ENCODE peak calls at places on chromosomes 2 and 18, in seven cellular contexts. J is GM13976, U is psoas muscle, Z is K562, A is endodermal cell, R is nephron progenitor cell, F is fibroblast of lung. Q is an unnamed sample.

GRCh38 chr2:69815717-69816116 is 13.7 kb upstream of the GMCL1 start:
- DNase-seq in U (no peak), F (peak), R (no peak), Z (no peak), J (no peak), A (no peak), Q (no peak)

GRCh38 chr2:16336916-16337315 is 328.7 kb downstream of the CYRIA start:
- DNase-seq in R (no peak), Z (no peak), U (no peak), A (no peak), F (no peak), J (no peak), Q (no peak)

GRCh38 chr2:37625156-37625555 is 46.3 kb downstream of the CDC42EP3 start:
- DNase-seq in Z (no peak), R (no peak), J (no peak), F (peak), U (no peak), A (no peak), Q (no peak)

GRCh38 chr18:46469186-46469915 is 187.7 kb downstream of the LOXHD1 start:
- DNase-seq in F (peak), U (no peak), J (no peak), A (peak), Z (no peak), R (no peak), Q (no peak)

GRCh38 chr18:63758616-63759015 is 16.6 kb upstream of the SERPINB7 start:
- DNase-seq in R (no peak), F (peak), U (no peak), Z (no peak), J (no peak), A (no peak), Q (no peak)

GRCh38 chr2:238910751-238911351 is 63.0 kb downstream of the TWIST2 start:
- DNase-seq in A (peak), F (no peak), Z (no peak), R (no peak), J (no peak), U (no peak), Q (no peak)

GRCh38 chr2:68320118-68320641 is 431 bp upstream of the CNRIP1 start:
- DNase-seq in J (peak), A (peak), U (no peak), R (peak), Z (peak), F (peak), Q (no peak)

GRCh38 chr2:33090553-33091134 is 143.9 kb downstream of the LTBP1 start:
- DNase-seq in F (no peak), A (no peak), R (no peak), Z (no peak), J (no peak), U (no peak), Q (no peak)

GRCh38 chr2:47737191-47737975 is 45.6 kb upstream of the MSH6 start:
- DNase-seq in A (no peak), Z (no peak), J (no peak), R (no peak), U (no peak), F (no peak), Q (no peak)

GRCh38 chr2:88027709-88028389 is 11.5 kb upstream of the RNU2-63P start:
- DNase-seq in A (no peak), Z (no peak), R (no peak), F (no peak), U (no peak), J (no peak), Q (no peak)

GRCh38 chr2:186605041-186605440 is 15.2 kb downstream of the ITGAV start:
- DNase-seq in U (no peak), F (no peak), Z (no peak), R (no peak), J (no peak), A (no peak), Q (no peak)

GRCh38 chr2:113157897-113158753 is 15.6 kb upstream of the PSD4 start:
- DNase-seq in U (no peak), Z (no peak), R (no peak), F (peak), A (no peak), J (no peak), Q (no peak)

GRCh38 chr2:177625744-177626655 is 233.4 kb downstream of the AGPS start:
- DNase-seq in F (no peak), U (no peak), A (no peak), R (no peak), Z (peak), J (peak), Q (no peak)

GRCh38 chr18:51151568-51152511 is 45.6 kb downstream of the MEX3C start:
- DNase-seq in A (no peak), R (no peak), F (no peak), U (no peak), J (peak), Z (no peak), Q (peak)

GRCh38 chr2:53217250-53217649 is 550.4 kb upstream of the CHAC2 start:
- DNase-seq in J (no peak), A (no peak), U (no peak), Z (no peak), F (no peak), R (no peak), Q (no peak)

GRCh38 chr2:174704061-174704460 is 60.2 kb downstream of the CHRNA1 start:
- DNase-seq in R (no peak), J (no peak), Z (no peak), U (no peak), F (no peak), A (no peak), Q (no peak)

GRCh38 chr2:174697267-174697666 is 67.0 kb downstream of the CHRNA1 start:
- DNase-seq in F (peak), Z (peak), U (no peak), J (peak), A (peak), R (peak), Q (peak)

GRCh38 chr2:174702541-174702940 is 61.7 kb downstream of the CHRNA1 start:
- DNase-seq in R (no peak), J (no peak), F (no peak), Z (no peak), A (no peak), U (no peak), Q (no peak)

GRCh38 chr2:174704647-174705046 is 59.6 kb downstream of the CHRNA1 start:
- DNase-seq in A (no peak), R (no peak), U (no peak), J (no peak), F (no peak), Z (no peak), Q (no peak)

GRCh38 chr2:174699993-174700766 is 64.1 kb downstream of the CHRNA1 start:
- DNase-seq in Z (peak), F (peak), U (no peak), J (peak), R (peak), A (no peak), Q (peak)
- TF ChIP-seq CTCF in Z (peak), F (peak), U (peak), J (peak), R (peak), A (peak), Q (peak)

DNA sequence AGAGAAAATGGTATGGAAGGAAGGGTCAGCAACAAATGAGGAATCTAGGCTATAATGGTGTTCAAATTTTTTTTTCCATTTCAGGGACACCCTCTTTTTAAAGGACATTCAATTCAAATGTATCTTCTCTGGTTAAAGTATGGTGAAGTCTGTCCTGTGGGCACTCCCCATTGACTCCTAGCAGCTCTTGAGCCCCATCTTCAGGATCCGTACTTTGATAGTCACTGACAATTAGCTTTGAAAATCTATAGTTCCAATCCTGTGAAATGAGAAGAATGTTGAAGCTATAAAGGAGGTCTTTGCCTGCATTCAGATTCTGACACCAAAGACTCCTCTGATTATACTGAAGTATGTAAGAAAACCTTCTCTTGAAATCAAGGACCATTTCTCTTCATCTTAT is 43.3 kb downstream of the KCNH7 start:
- DNase-seq in F (no peak), Z (no peak), U (no peak), J (no peak), A (peak), R (no peak), Q (no peak)
- TF ChIP-seq CTCF in F (no peak), Z (no peak), U (no peak), J (no peak), A (peak), R (no peak), Q (no peak)

DNA sequence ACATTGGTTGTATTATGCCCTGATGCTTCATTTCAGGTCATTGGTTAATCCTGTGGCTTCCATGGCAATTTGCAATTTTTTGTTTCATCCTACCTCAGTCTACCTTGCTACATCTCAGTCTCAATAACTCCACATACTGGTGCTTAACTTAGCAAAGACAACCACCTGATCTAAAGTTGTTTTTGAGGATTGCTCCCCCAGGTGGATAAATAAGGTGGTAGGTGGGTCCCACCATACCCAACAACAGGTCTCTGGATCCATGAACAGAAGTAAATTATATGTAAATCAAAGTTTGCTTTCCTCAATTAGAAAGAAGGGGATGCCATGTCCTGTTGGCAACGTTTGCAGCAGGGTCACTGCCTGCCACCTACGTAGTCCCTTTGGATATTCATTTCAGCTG is 7.0 kb downstream of the XIRP2 start:
- DNase-seq in J (no peak), R (no peak), U (no peak), F (no peak), A (peak), Z (no peak), Q (no peak)
- TF ChIP-seq CTCF in J (no peak), R (no peak), U (no peak), F (no peak), A (peak), Z (no peak), Q (no peak)

GRCh38 chr2:231685349-231686191 is 22.8 kb upstream of the PTMA start:
- DNase-seq in J (no peak), Z (no peak), R (no peak), U (no peak), F (no peak), A (peak), Q (no peak)
- TF ChIP-seq CTCF in J (no peak), Z (peak), R (peak), U (no peak), F (no peak), A (peak), Q (no peak)

GRCh38 chr2:45223531-45223930 is 214.3 kb upstream of the SIX2 start:
- DNase-seq in J (no peak), U (no peak), Z (no peak), F (no peak), A (peak), R (no peak), Q (no peak)

GRCh38 chr2:45227347-45227746 is 218.1 kb upstream of the SIX2 start:
- DNase-seq in Z (no peak), F (no peak), U (no peak), A (no peak), J (no peak), R (no peak), Q (no peak)

GRCh38 chr2:45224321-45224995 is 215.2 kb upstream of the SIX2 start:
- DNase-seq in R (no peak), Z (no peak), F (no peak), A (peak), J (no peak), U (no peak), Q (no peak)

GRCh38 chr2:45220227-45220626 is 211.0 kb upstream of the SIX2 start:
- DNase-seq in A (peak), U (peak), F (no peak), Z (no peak), J (no peak), R (no peak), Q (no peak)

GRCh38 chr2:45224996-45225380 is 215.7 kb upstream of the SIX2 start:
- DNase-seq in U (no peak), F (no peak), Z (no peak), J (no peak), R (no peak), A (no peak), Q (no peak)
- TF ChIP-seq CTCF in U (no peak), F (no peak), Z (no peak), J (no peak), R (no peak), A (no peak), Q (no peak)

DNA sequence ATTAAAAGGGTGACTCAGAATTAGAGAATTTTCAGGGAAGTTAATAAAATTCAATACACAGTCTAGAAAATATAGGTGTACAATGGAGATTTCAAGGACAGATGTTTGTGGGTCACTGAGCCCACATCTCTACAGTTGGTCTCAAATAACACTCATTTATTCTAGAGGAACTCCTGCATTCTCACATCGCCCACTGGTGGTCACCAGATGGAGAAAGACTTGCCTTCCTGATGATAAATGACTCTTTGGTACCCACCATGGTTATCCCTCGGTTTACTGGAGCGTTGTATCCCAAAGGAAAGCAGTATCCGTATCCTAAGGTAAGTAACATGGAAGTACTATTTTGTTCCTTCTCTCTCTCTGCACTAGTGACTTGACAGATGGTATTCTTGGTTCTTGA is 1297.1 kb downstream of the DPP10 start:
- DNase-seq in U (no peak), J (no peak), F (no peak), A (peak), Z (no peak), R (no peak), Q (no peak)
- TF ChIP-seq CTCF in U (no peak), J (no peak), F (no peak), A (peak), Z (no peak), R (no peak), Q (no peak)

GRCh38 chr2:174888646-174889271 is 116.4 kb downstream of the CHN1 start:
- DNase-seq in A (peak), U (no peak), F (peak), J (no peak), Z (no peak), R (no peak), Q (no peak)
- TF ChIP-seq CTCF in A (peak), U (no peak), F (peak), J (no peak), Z (no peak), R (no peak), Q (no peak)